ENCODE peak calls at places on chromosome 13, in four cellular contexts. One of them, this sample, is unnamed.

GRCh38 chr13:99347335-99347878 is 40.2 kb upstream of the GPR183 start:
- DNase-seq in PC-3: no peak
- DNase-seq in CD4-positive, alpha-beta T cell: no peak
- DNase-seq in osteoblast: no peak
- DNase-seq in this sample: no peak

GRCh38 chr13:43730642-43731041 is 56.1 kb downstream of the ENOX1 start:
- DNase-seq in PC-3: no peak
- DNase-seq in CD4-positive, alpha-beta T cell: no peak
- DNase-seq in osteoblast: peak
- DNase-seq in this sample: no peak

GRCh38 chr13:70203661-70204229 is 95.5 kb upstream of the KLHL1 start:
- DNase-seq in PC-3: peak
- DNase-seq in CD4-positive, alpha-beta T cell: no peak
- DNase-seq in osteoblast: no peak
- DNase-seq in this sample: no peak

GRCh38 chr13:40377783-40378182 is 288.7 kb downstream of the FOXO1 start:
- DNase-seq in PC-3: no peak
- DNase-seq in CD4-positive, alpha-beta T cell: no peak
- DNase-seq in osteoblast: peak
- DNase-seq in this sample: no peak

GRCh38 chr13:96053003-96053703 is at the start of gene UGGT2:
- DNase-seq in PC-3: peak
- DNase-seq in CD4-positive, alpha-beta T cell: no peak
- DNase-seq in osteoblast: peak
- DNase-seq in this sample: peak

GRCh38 chr13:114064516-114065140 is 67.8 kb downstream of the RASA3 start:
- DNase-seq in PC-3: peak
- DNase-seq in CD4-positive, alpha-beta T cell: no peak
- DNase-seq in osteoblast: no peak
- DNase-seq in this sample: no peak

GRCh38 chr13:95624020-95624419 is 20.5 kb downstream of the DZIP1 start:
- DNase-seq in PC-3: peak
- DNase-seq in CD4-positive, alpha-beta T cell: no peak
- DNase-seq in osteoblast: no peak
- DNase-seq in this sample: no peak

GRCh38 chr13:110397445-110397844 is 90.4 kb downstream of the COL4A2 start:
- DNase-seq in PC-3: peak
- DNase-seq in CD4-positive, alpha-beta T cell: no peak
- DNase-seq in osteoblast: no peak
- DNase-seq in this sample: no peak

GRCh38 chr13:22726721-22727120 is 454.1 kb upstream of the SGCG start:
- DNase-seq in PC-3: no peak
- DNase-seq in CD4-positive, alpha-beta T cell: no peak
- DNase-seq in osteoblast: peak
- DNase-seq in this sample: no peak

GRCh38 chr13:36353001-36353400 is 6.8 kb upstream of the SPART start:
- DNase-seq in PC-3: no peak
- DNase-seq in CD4-positive, alpha-beta T cell: no peak
- DNase-seq in osteoblast: no peak
- DNase-seq in this sample: no peak

GRCh38 chr13:75621147-75621546 is 15.0 kb upstream of the LMO7 start:
- DNase-seq in PC-3: peak
- DNase-seq in CD4-positive, alpha-beta T cell: no peak
- DNase-seq in osteoblast: no peak
- DNase-seq in this sample: no peak

DNA sequence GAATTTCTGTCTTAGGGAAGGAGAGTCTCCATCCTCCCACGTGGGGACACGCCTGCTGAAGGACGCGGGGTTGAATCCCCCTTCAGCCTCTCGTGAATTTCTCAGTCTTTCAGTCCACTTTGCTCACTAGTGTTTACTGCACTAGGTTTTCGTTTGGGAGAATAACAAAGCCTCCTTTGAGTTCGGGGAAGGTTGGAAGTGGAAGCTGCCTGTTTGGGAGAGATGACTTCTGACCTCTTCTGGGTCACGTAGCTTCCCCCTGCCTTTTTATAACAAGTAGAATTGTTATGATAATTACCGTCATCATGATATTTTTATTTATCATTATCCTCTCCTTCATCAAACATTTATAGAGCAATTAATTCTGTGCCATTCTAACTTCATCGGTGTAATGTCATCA is 60.7 kb downstream of the ATP11A start:
- DNase-seq in PC-3: no peak
- DNase-seq in CD4-positive, alpha-beta T cell: no peak
- DNase-seq in osteoblast: no peak
- DNase-seq in this sample: no peak
- TF ChIP-seq CTCF in PC-3: no peak
- TF ChIP-seq CTCF in CD4-positive, alpha-beta T cell: no peak
- TF ChIP-seq CTCF in osteoblast: no peak
- TF ChIP-seq CTCF in this sample: no peak

DNA sequence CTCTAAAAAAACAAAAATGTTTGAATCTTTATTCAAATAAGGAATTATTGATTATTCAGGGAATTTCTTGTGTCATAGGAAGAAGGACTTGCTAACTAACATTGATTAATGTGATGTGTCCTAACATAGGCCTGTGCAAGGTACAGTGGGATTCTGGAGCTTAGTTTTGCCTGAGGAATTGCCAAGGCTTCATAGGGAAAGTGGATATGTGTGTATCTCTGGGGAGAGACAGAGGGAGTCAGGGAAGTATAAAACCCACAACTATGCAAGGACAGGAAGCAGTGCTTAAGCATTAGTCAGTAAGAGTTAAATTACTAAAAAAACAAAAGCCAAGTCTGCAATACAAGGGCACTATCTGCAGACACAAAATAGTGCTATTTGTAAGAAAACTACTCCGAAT is 59.6 kb downstream of the WDFY2 start:
- DNase-seq in PC-3: peak
- DNase-seq in CD4-positive, alpha-beta T cell: no peak
- DNase-seq in osteoblast: peak
- DNase-seq in this sample: no peak
- TF ChIP-seq CTCF in PC-3: no peak
- TF ChIP-seq CTCF in CD4-positive, alpha-beta T cell: no peak
- TF ChIP-seq CTCF in osteoblast: no peak
- TF ChIP-seq CTCF in this sample: no peak

GRCh38 chr13:33251131-33251629 is 34.4 kb downstream of the STARD13 start:
- DNase-seq in PC-3: peak
- DNase-seq in CD4-positive, alpha-beta T cell: no peak
- DNase-seq in osteoblast: peak
- DNase-seq in this sample: no peak
- TF ChIP-seq CTCF in PC-3: no peak
- TF ChIP-seq CTCF in CD4-positive, alpha-beta T cell: no peak
- TF ChIP-seq CTCF in osteoblast: no peak
- TF ChIP-seq CTCF in this sample: no peak

DNA sequence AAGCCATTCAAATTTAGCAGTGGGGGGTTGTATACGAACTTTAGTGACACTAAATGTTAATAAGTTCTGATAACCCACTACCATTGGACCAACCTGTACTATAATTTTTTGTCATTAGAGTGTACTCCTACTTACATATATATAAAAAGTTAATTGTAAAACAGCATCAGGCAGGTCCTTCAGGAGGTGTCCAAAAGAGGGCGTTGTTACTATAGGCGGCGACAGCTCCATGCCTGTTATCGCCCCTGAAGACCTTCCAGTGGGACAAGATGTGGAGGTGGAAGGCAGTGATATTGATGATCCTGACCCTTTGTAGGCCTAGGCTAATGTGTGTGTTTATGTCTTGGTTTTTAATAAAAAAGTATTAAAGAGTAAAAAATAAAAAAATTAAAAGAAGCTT is 27.5 kb downstream of the SPRYD7 start:
- DNase-seq in PC-3: no peak
- DNase-seq in CD4-positive, alpha-beta T cell: no peak
- DNase-seq in osteoblast: no peak
- DNase-seq in this sample: no peak
- TF ChIP-seq CTCF in PC-3: peak
- TF ChIP-seq CTCF in CD4-positive, alpha-beta T cell: no peak
- TF ChIP-seq CTCF in osteoblast: no peak
- TF ChIP-seq CTCF in this sample: no peak

DNA sequence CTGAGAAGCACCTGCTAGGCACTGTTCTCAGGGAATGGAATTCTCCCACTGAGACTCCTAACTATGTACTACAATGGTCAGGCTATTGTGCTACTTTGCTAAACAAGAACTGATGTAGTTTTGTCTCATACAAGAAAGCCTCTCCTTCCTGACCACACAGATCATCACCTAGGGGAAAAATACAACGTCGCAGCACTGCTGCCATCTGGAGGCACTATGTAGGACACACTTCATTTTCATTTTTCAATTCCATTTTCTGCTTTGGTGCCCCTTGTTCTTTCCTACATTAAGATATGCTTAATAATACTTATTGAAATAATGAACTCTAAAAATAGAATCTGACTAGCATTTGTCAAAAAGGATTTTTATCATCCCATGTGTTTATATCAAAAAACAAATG is 21.1 kb downstream of the PROSER1 start:
- DNase-seq in PC-3: peak
- DNase-seq in CD4-positive, alpha-beta T cell: no peak
- DNase-seq in osteoblast: no peak
- DNase-seq in this sample: no peak
- TF ChIP-seq CTCF in PC-3: peak
- TF ChIP-seq CTCF in CD4-positive, alpha-beta T cell: peak
- TF ChIP-seq CTCF in osteoblast: peak
- TF ChIP-seq CTCF in this sample: peak

This sample was measured in mesothelial cell of epicardium.